ENCODE peak calls at places on chromosome 10, in four cellular contexts. B is transverse colon, G is sigmoid colon, D is fibroblast of villous mesenchyme. K is an unnamed sample.

GRCh38 chr10:121702351-121703320 is 104.4 kb upstream of the FGFR2 start:
- DNase-seq in G (no peak), B (no peak), D (peak), K (peak)

GRCh38 chr10:84590794-84591193 is 262.4 kb downstream of the CCSER2 start:
- DNase-seq in G (peak), D (no peak), B (peak), K (no peak)

GRCh38 chr10:110840225-110840922 is 31.4 kb upstream of the PDCD4 start:
- DNase-seq in D (no peak), G (peak), B (peak), K (no peak)

GRCh38 chr10:2985729-2986232 is 81.6 kb upstream of the PFKP start:
- DNase-seq in G (no peak), D (no peak), B (peak), K (peak)

GRCh38 chr10:17212802-17213204 is 11.3 kb upstream of the TRDMT1 start:
- DNase-seq in B (no peak), D (no peak), G (no peak), K (no peak)

GRCh38 chr10:5343979-5344378 is 20.8 kb upstream of the UCN3 start:
- DNase-seq in D (no peak), G (no peak), B (no peak), K (no peak)

GRCh38 chr10:129709627-129710509 is 242.8 kb downstream of the MGMT start:
- DNase-seq in D (no peak), G (no peak), B (no peak), K (no peak)

GRCh38 chr10:7388602-7389001 is 22.2 kb downstream of the SFMBT2 start:
- DNase-seq in B (no peak), G (no peak), D (no peak), K (no peak)

GRCh38 chr10:107687702-107688101 is 523.2 kb upstream of the SORCS1 start:
- DNase-seq in B (no peak), G (no peak), D (no peak), K (no peak)

GRCh38 chr10:124290095-124290795 is 128.5 kb downstream of the OAT start:
- DNase-seq in D (peak), B (peak), G (peak), K (peak)

GRCh38 chr10:127834221-127834620 is 58.5 kb downstream of the CLRN3 start:
- DNase-seq in B (no peak), D (no peak), G (no peak), K (no peak)

GRCh38 chr10:122328676-122329075 is 45.8 kb upstream of the PLEKHA1 start:
- DNase-seq in G (no peak), D (no peak), B (no peak), K (no peak)

GRCh38 chr10:11875499-11876281 is 52.5 kb downstream of the PROSER2 start:
- DNase-seq in G (peak), D (peak), B (peak), K (peak)

GRCh38 chr10:89783406-89783805 is 82.0 kb downstream of the KIF20B start:
- DNase-seq in D (no peak), B (no peak), G (no peak), K (peak)

GRCh38 chr10:124652200-124652599 is 92.0 kb downstream of the FAM53B start:
- DNase-seq in D (no peak), G (no peak), B (no peak), K (no peak)

GRCh38 chr10:95819620-95820329 is 63.8 kb downstream of the ENTPD1 start:
- DNase-seq in B (no peak), D (no peak), G (no peak), K (peak)

GRCh38 chr10:48255722-48256121 is 18.8 kb downstream of the FRMPD2 start:
- DNase-seq in D (no peak), B (no peak), G (peak), K (no peak)

GRCh38 chr10:37975407-37975991 is 948 bp downstream of the ZNF25 start:
- DNase-seq in G (no peak), D (peak), B (no peak), K (peak)

GRCh38 chr10:1050555-1050954 is 1.6 kb upstream of the IDI1 start:
- DNase-seq in G (no peak), B (peak), D (no peak), K (no peak)

GRCh38 chr10:30398193-30398592 is 35.8 kb upstream of the MAP3K8 start:
- DNase-seq in B (no peak), G (no peak), D (no peak), K (no peak)

GRCh38 chr10:30403494-30403893 is 30.5 kb upstream of the MAP3K8 start:
- DNase-seq in D (no peak), B (no peak), G (no peak), K (no peak)

GRCh38 chr10:30396708-30397107 is 37.3 kb upstream of the MAP3K8 start:
- DNase-seq in B (no peak), G (no peak), D (no peak), K (no peak)

GRCh38 chr10:30396282-30396681 is 37.7 kb upstream of the MAP3K8 start:
- DNase-seq in B (no peak), G (no peak), D (no peak), K (no peak)

GRCh38 chr10:30398788-30399187 is 35.2 kb upstream of the MAP3K8 start:
- DNase-seq in G (no peak), D (no peak), B (no peak), K (no peak)
- TF ChIP-seq CTCF in G (no peak), D (no peak), B (no peak), K (no peak)

DNA sequence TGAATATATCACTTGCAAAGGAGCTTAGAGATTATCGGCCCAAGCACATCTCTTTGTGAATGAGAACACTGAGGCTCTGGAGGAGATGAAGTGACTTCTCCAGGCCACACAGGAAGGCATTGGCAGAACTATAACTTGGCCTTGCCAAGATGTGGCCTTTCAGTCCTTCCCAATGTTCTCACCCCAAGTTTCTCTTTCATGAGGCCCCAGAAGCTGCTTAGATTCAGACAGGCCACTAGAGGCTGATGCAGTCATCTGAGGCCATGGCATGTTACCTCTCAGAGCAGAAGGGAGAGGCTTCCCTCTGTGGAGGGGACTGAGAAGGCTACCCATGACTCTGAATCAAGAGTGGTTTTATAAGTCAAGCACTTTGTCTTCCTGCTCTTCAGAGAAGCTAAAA is 1003.7 kb downstream of the LRMDA start:
- DNase-seq in G (no peak), D (no peak), B (no peak), K (no peak)
- TF ChIP-seq CTCF in G (no peak), D (peak), B (no peak), K (peak)

DNA sequence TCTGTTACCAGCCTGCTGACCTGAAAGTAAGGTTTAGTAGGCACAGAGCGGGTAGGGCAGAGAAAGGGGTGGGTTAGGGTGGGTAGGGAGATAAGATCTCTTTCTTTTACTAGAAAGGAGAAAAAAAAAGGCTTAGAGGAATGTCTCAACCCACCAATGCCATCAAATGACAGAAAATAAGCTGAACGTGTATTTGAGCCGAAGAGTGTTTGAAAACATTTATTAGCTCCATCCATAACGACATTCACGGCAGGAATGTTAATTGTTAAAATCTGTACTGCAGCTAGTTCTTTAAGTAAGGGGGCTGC is 63.8 kb upstream of the ARID5B start:
- DNase-seq in D (peak), B (no peak), G (no peak), K (no peak)
- TF ChIP-seq CTCF in D (no peak), B (no peak), G (no peak), K (no peak)

DNA sequence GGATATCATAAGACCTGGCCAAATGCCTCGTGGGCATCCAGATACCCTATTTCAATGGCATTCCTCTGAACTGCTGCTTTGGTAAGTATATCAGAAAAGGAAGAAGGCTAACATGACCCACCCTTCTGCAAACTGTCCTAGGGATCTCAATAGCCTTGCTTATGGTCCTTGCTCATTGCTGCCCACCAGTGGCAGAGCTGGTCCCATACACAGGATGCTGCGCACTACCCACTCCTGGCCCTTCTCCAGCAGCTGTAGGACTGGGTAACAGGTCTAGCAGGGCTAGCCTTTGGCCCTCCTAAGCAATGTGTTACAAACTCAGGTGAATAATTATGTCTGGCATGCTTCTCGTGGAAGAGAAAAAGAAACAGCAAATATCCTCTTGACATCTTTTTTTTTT is 72.5 kb downstream of the C10orf90 start:
- DNase-seq in G (no peak), D (peak), B (peak), K (peak)
- TF ChIP-seq CTCF in G (no peak), D (peak), B (peak), K (peak)

GRCh38 chr10:120598377-120598776 is 141.3 kb downstream of the PLPP4 start:
- DNase-seq in G (no peak), D (no peak), B (no peak), K (no peak)
- TF ChIP-seq CTCF in G (no peak), D (no peak), B (no peak), K (no peak)

GRCh38 chr10:117685431-117685830 is 142.9 kb downstream of the EMX2 start:
- DNase-seq in G (no peak), B (no peak), D (no peak), K (no peak)

GRCh38 chr10:117684211-117684610 is 141.7 kb downstream of the EMX2 start:
- DNase-seq in D (no peak), B (no peak), G (no peak), K (no peak)

GRCh38 chr10:117686606-117687005 is 144.1 kb downstream of the EMX2 start:
- DNase-seq in D (no peak), G (no peak), B (no peak), K (no peak)

GRCh38 chr10:117688358-117688757 is 145.8 kb downstream of the EMX2 start:
- DNase-seq in G (no peak), D (no peak), B (no peak), K (no peak)

DNA sequence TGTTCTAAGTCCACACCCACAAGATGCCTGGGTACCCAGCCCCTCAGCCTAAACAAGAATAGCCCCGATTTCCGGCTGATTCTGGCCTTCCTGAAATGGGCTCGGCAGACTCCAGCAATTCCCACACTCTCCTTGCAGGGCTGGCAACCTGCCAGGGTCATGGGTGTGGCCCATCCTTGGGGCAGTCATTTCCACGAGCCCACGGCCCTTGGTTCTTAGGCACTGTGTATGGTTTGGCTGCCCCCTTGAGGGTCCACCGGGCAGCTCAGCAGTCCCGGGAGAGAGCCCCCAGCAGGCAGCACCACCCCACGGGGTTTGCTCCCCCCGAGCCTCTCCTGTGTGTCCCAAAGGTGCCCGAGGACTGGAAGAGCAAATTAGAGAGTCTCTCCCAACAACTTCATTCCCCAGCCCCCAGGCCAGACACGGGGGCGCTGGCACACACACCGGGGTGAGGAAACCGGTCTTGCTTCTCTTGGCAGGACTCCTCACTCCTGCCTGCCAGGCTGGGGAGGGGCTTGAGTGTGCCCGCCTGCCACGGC is 142.2 kb downstream of the EMX2 start:
- DNase-seq in G (no peak), B (peak), D (peak), K (no peak)
- TF ChIP-seq CTCF in G (no peak), B (no peak), D (peak), K (no peak)

GRCh38 chr10:98340261-98340675 is 72.3 kb upstream of the LOXL4 start:
- DNase-seq in D (no peak), B (no peak), G (no peak), K (peak)

GRCh38 chr10:98340946-98341345 is 73.0 kb upstream of the LOXL4 start:
- DNase-seq in B (no peak), D (peak), G (no peak), K (peak)

GRCh38 chr10:98346847-98347246 is 68.1 kb downstream of the PYROXD2 start:
- DNase-seq in B (no peak), D (no peak), G (no peak), K (peak)

GRCh38 chr10:98339790-98340189 is 71.8 kb upstream of the LOXL4 start:
- DNase-seq in B (peak), G (no peak), D (no peak), K (no peak)

GRCh38 chr10:98344589-98345038 is 70.4 kb downstream of the PYROXD2 start:
- DNase-seq in G (peak), D (peak), B (peak), K (peak)
- TF ChIP-seq CTCF in G (no peak), D (no peak), B (no peak), K (no peak)

GRCh38 chr10:82934947-82935346 is 1060.0 kb downstream of the NRG3 start:
- DNase-seq in B (no peak), G (no peak), D (no peak), K (no peak)

GRCh38 chr10:82932426-82932825 is 1057.4 kb downstream of the NRG3 start:
- DNase-seq in D (no peak), B (no peak), G (no peak), K (no peak)

GRCh38 chr10:82938331-82938730 is 1063.3 kb downstream of the NRG3 start:
- DNase-seq in G (no peak), D (no peak), B (no peak), K (no peak)

GRCh38 chr10:82934429-82934828 is 1059.4 kb downstream of the NRG3 start:
- DNase-seq in B (no peak), G (no peak), D (no peak), K (no peak)
- TF ChIP-seq CTCF in B (no peak), G (no peak), D (peak), K (peak)

GRCh38 chr10:75294866-75295692 is 59.3 kb upstream of the COMTD1 start:
- DNase-seq in G (peak), D (peak), B (peak), K (peak)
- TF ChIP-seq CTCF in G (no peak), D (peak), B (peak), K (peak)

K was measured in cardiac fibroblast.